ENCODE peak calls at places on chromosomes 16 and 17, in ten cellular contexts. T is fibroblast of the aortic adventitia; F is mammary epithelial cell; N is substantia nigra; C is left colon; G is endothelial cell; S is AG08395; E is stimulated activated naive CD8-positive, alpha-beta T cell treated with anti-CD3 and anti-CD28 coated beads, Interleukin-15, Interleukin-2, amounts not matched to agents 100 U/mL and 50 U/mL, for 24 hours; O is epithelial cell of proximal tubule; Z is activated CD4-positive, alpha-beta T cell treated with anti-CD3 and anti-CD28 coated beads for 24 hours. R is an unnamed sample.

GRCh38 chr17:77435272-77436057 is 294.7 kb downstream of the SEC14L1 start:
- DNase-seq in T (no peak), F (no peak), N (no peak), C (no peak), G (no peak), S (no peak), E (peak), O (no peak), Z (no peak), R (no peak)

GRCh38 chr16:667780-668518 is at the start of gene RHOT2:
- DNase-seq in T (peak), F (peak), N (peak), C (peak), G (peak), S (peak), E (peak), O (no peak), Z (peak), R (no peak)

GRCh38 chr16:57637424-57637823 is 9.0 kb downstream of the ADGRG1 start:
- DNase-seq in T (no peak), F (no peak), N (peak), C (no peak), G (peak), S (no peak), E (no peak), O (no peak), Z (no peak), R (no peak)

GRCh38 chr16:86029131-86029741 is 130.3 kb downstream of the IRF8 start:
- DNase-seq in T (peak), F (no peak), N (peak), C (peak), G (no peak), S (no peak), E (no peak), O (no peak), Z (no peak), R (no peak)

GRCh38 chr16:72666267-72666666 is 381.7 kb downstream of the ZFHX3 start:
- DNase-seq in T (peak), F (no peak), N (no peak), C (no peak), G (no peak), S (no peak), E (no peak), O (no peak), Z (no peak), R (no peak)

GRCh38 chr17:41419712-41420111 is 4.7 kb downstream of the KRT37 start:
- DNase-seq in T (no peak), F (peak), N (no peak), C (no peak), G (no peak), S (no peak), E (no peak), O (no peak), Z (no peak), R (no peak)

GRCh38 chr16:51409001-51409675 is 258.1 kb upstream of the SALL1 start:
- DNase-seq in T (peak), F (peak), N (no peak), C (no peak), G (no peak), S (peak), E (no peak), O (no peak), Z (no peak), R (no peak)

GRCh38 chr17:80509311-80509710 is 32.9 kb upstream of the NPTX1 start:
- DNase-seq in T (no peak), F (no peak), N (no peak), C (no peak), G (no peak), S (no peak), E (no peak), O (no peak), Z (no peak), R (no peak)

GRCh38 chr16:11503566-11503965 is 83.2 kb downstream of the LITAF start:
- DNase-seq in T (no peak), F (no peak), N (no peak), C (no peak), G (no peak), S (no peak), E (no peak), O (no peak), Z (no peak), R (no peak)

GRCh38 chr16:51465026-51465425 is 314.0 kb upstream of the SALL1 start:
- DNase-seq in T (peak), F (peak), N (no peak), C (no peak), G (no peak), S (peak), E (no peak), O (no peak), Z (no peak), R (peak)

GRCh38 chr16:28990375-28991040 is 5.7 kb downstream of the LAT start:
- DNase-seq in T (no peak), F (no peak), N (no peak), C (no peak), G (no peak), S (no peak), E (peak), O (no peak), Z (peak), R (no peak)

GRCh38 chr17:43418441-43419374 is 19.9 kb downstream of the ARL4D start:
- DNase-seq in T (peak), F (peak), N (no peak), C (peak), G (no peak), S (peak), E (no peak), O (no peak), Z (no peak), R (peak)

GRCh38 chr16:4936181-4936990 is 562 bp downstream of the PPL start:
- DNase-seq in T (no peak), F (peak), N (no peak), C (no peak), G (no peak), S (no peak), E (no peak), O (no peak), Z (no peak), R (no peak)

GRCh38 chr17:33277436-33278100 is 15.5 kb downstream of the ASIC2 start:
- DNase-seq in T (peak), F (no peak), N (no peak), C (no peak), G (no peak), S (no peak), E (no peak), O (peak), Z (no peak), R (no peak)

GRCh38 chr16:81537721-81538561 is 93.3 kb downstream of the CMIP start:
- DNase-seq in T (peak), F (no peak), N (no peak), C (no peak), G (no peak), S (no peak), E (no peak), O (no peak), Z (no peak), R (no peak)

GRCh38 chr17:73340093-73340596 is 28.3 kb upstream of the CDC42EP4 start:
- DNase-seq in T (peak), F (peak), N (no peak), C (no peak), G (no peak), S (peak), E (no peak), O (peak), Z (no peak), R (peak)

GRCh38 chr16:19289805-19290490 is 4.4 kb downstream of the CLEC19A start:
- DNase-seq in T (no peak), F (no peak), N (no peak), C (no peak), G (no peak), S (no peak), E (no peak), O (no peak), Z (no peak), R (no peak)

GRCh38 chr16:1494129-1494640 is 1.0 kb downstream of the TELO2 start:
- DNase-seq in T (peak), F (peak), N (no peak), C (peak), G (peak), S (peak), E (no peak), O (no peak), Z (no peak), R (peak)

GRCh38 chr17:43732961-43733360 is 25.6 kb downstream of the SOST start:
- DNase-seq in T (peak), F (peak), N (no peak), C (no peak), G (no peak), S (peak), E (no peak), O (peak), Z (no peak), R (no peak)

GRCh38 chr17:31533546-31534155 is 142.2 kb downstream of the RAB11FIP4 start:
- DNase-seq in T (peak), F (peak), N (no peak), C (no peak), G (peak), S (peak), E (peak), O (peak), Z (no peak), R (no peak)

GRCh38 chr17:6994666-6995246 is 1.1 kb upstream of the ALOX12 start:
- DNase-seq in T (no peak), F (no peak), N (no peak), C (no peak), G (no peak), S (no peak), E (no peak), O (no peak), Z (no peak), R (no peak)

GRCh38 chr16:23132921-23133532 is 16.2 kb downstream of the USP31 start:
- DNase-seq in T (peak), F (peak), N (no peak), C (no peak), G (no peak), S (peak), E (no peak), O (no peak), Z (no peak), R (no peak)

GRCh38 chr17:64281962-64282752 is 19.1 kb upstream of the TEX2 start:
- DNase-seq in T (peak), F (peak), N (peak), C (no peak), G (peak), S (peak), E (peak), O (no peak), Z (peak), R (no peak)

GRCh38 chr17:79777166-79777843 is 643 bp upstream of the CBX2 start:
- DNase-seq in T (peak), F (peak), N (peak), C (no peak), G (peak), S (no peak), E (peak), O (no peak), Z (no peak), R (no peak)

GRCh38 chr17:78414178-78415162 is 36.0 kb downstream of the PGS1 start:
- DNase-seq in T (no peak), F (no peak), N (no peak), C (no peak), G (no peak), S (no peak), E (peak), O (no peak), Z (peak), R (no peak)

GRCh38 chr17:32491371-32492280 is 4.8 kb downstream of the CDK5R1 start:
- DNase-seq in T (no peak), F (no peak), N (no peak), C (no peak), G (no peak), S (no peak), E (peak), O (no peak), Z (no peak), R (no peak)

GRCh38 chr16:81470796-81471636 is 26.4 kb downstream of the CMIP start:
- DNase-seq in T (no peak), F (no peak), N (no peak), C (no peak), G (no peak), S (no peak), E (no peak), O (no peak), Z (no peak), R (no peak)

R was measured in BJ.